ENCODE peak calls at places on chromosomes 5 and 9, in eight cellular contexts. T is body of pancreas; H is heart left ventricle; U is aorta; V is neuronal stem cell; M is pancreas; R is CD4-positive, CD25-positive, alpha-beta regulatory T cell; Y is OCI-LY7. J is an unnamed sample.

GRCh38 chr9:127473932-127474331 is 22.6 kb downstream of the LRSAM1 start:
- DNase-seq in T (no peak), H (no peak), U (peak; percentile 22), V (no peak), M (no peak), R (no peak), Y (no peak), J (no peak)

GRCh38 chr5:81171769-81172168 is 61.4 kb upstream of the CKMT2 start:
- DNase-seq in T (no peak), H (no peak), U (no peak), V (no peak), M (no peak), R (no peak), Y (no peak), J (no peak)

GRCh38 chr9:35858428-35858827 is 11.8 kb downstream of the OR13J1 start:
- DNase-seq in T (no peak), H (no peak), U (no peak), V (no peak), M (no peak), R (no peak), Y (no peak), J (no peak)

GRCh38 chr5:13735686-13736085 is 208.8 kb downstream of the DNAH5 start:
- DNase-seq in T (no peak), H (no peak), U (no peak), V (no peak), M (no peak), R (no peak), Y (peak; percentile 12), J (no peak)

GRCh38 chr9:976805-977360 is 428 bp downstream of the DMRT3 start:
- DNase-seq in T (no peak), H (no peak), U (no peak), V (no peak), M (no peak), R (no peak), Y (no peak), J (no peak)

GRCh38 chr9:132794730-132795380 is 83.2 kb downstream of the AK8 start:
- DNase-seq in T (no peak), H (no peak), U (peak; percentile 35), V (no peak), M (no peak), R (no peak), Y (no peak), J (peak; percentile 32)

GRCh38 chr5:119418782-119419101 is 33.6 kb upstream of the HSD17B4 start:
- DNase-seq in T (peak; percentile 23), H (no peak), U (no peak), V (no peak), M (no peak), R (no peak), Y (peak; percentile 37), J (no peak)

GRCh38 chr9:92278117-92278516 is 15.4 kb downstream of the IARS1 start:
- DNase-seq in T (no peak), H (no peak), U (no peak), V (no peak), M (no peak), R (no peak), Y (no peak), J (no peak)

GRCh38 chr5:127213231-127213630 is 77.4 kb upstream of the MEGF10 start:
- DNase-seq in T (no peak), H (no peak), U (no peak), V (no peak), M (no peak), R (no peak), Y (no peak), J (no peak)

GRCh38 chr9:122835313-122835731 is 6.9 kb upstream of the PDCL start:
- DNase-seq in T (no peak), H (no peak), U (peak; percentile 26), V (no peak), M (no peak), R (peak; percentile 63), Y (peak; percentile 47), J (no peak)

GRCh38 chr5:151126199-151126645 is 31.4 kb downstream of the ANXA6 start:
- DNase-seq in T (peak; percentile 77), H (peak; percentile 78), U (peak; percentile 89), V (peak; percentile 78), M (peak; percentile 56), R (peak; percentile 69), Y (peak; percentile 83), J (peak; percentile 78)

GRCh38 chr5:120808135-120808534 is 344.0 kb downstream of the PRR16 start:
- DNase-seq in T (no peak), H (no peak), U (no peak), V (no peak), M (no peak), R (no peak), Y (no peak), J (no peak)

GRCh38 chr9:70392189-70392588 is 22.3 kb downstream of the KLF9 start:
- DNase-seq in T (no peak), H (no peak), U (no peak), V (no peak), M (no peak), R (peak; percentile 29), Y (peak; percentile 21), J (no peak)

GRCh38 chr5:154970759-154971158 is 29.9 kb downstream of the MRPL22 start:
- DNase-seq in T (no peak), H (no peak), U (no peak), V (no peak), M (no peak), R (no peak), Y (no peak), J (no peak)

GRCh38 chr5:176732736-176733585 is 77.4 kb upstream of the UNC5A start:
- DNase-seq in T (no peak), H (no peak), U (peak; percentile 62), V (no peak), M (no peak), R (no peak), Y (no peak), J (no peak)

GRCh38 chr9:89304479-89305188 is 6.4 kb upstream of the CKS2 start:
- DNase-seq in T (no peak), H (no peak), U (no peak), V (no peak), M (no peak), R (no peak), Y (peak; percentile 36), J (no peak)

GRCh38 chr5:88674262-88675158 is 208.5 kb downstream of the MEF2C start:
- DNase-seq in T (no peak), H (no peak), U (peak; percentile 78), V (no peak), M (no peak), R (peak; percentile 69), Y (peak; percentile 91), J (no peak)

GRCh38 chr5:132424167-132424935 is 54.8 kb downstream of the SLC22A5 start:
- DNase-seq in T (no peak), H (no peak), U (no peak), V (no peak), M (no peak), R (no peak), Y (no peak), J (no peak)
- H3K4me1 ChIP-seq in T (peaks cover 95% of the 10 kb centered on the region), H (peaks cover 100% of the 10 kb centered on the region), U (peaks cover 10% of the 10 kb centered on the region), V (peaks cover 4% of the 10 kb centered on the region), M (peaks cover 65% of the 10 kb centered on the region), R (peaks cover 100% of the 10 kb centered on the region), Y (peaks cover 100% of the 10 kb centered on the region), J (no peaks in the 10 kb centered on the region)

DNA sequence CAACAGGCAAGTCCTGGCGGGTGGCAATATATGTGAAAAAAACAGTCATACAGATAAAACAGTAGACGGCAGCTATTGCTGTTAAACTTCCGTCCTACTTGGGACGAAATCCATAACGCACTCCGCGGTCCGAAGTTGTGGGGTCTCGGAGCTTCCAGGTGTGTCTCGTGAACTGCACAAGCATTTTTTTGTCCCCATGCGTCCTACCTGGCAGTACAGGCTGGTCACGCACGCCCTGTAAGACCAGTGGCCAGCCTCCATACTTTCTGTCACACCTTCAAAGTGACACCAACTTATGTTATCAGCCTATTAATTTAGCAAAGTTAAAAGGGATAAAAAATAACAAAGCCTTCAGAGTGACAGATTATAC is 51.3 kb downstream of the TGFBI start:
- DNase-seq in T (no peak), H (no peak), U (no peak), V (no peak), M (no peak), R (no peak), Y (no peak), J (no peak)
- H3K4me3 ChIP-seq in T (no peak overlapping the region), H (peak overlapping the region; percentile 47), U (no peak overlapping the region), V (peak overlapping the region; percentile 73), M (peak overlapping the region; percentile 14), R (peak overlapping the region; percentile 50), Y (no peak overlapping the region), J (peak overlapping the region; percentile 29)

DNA sequence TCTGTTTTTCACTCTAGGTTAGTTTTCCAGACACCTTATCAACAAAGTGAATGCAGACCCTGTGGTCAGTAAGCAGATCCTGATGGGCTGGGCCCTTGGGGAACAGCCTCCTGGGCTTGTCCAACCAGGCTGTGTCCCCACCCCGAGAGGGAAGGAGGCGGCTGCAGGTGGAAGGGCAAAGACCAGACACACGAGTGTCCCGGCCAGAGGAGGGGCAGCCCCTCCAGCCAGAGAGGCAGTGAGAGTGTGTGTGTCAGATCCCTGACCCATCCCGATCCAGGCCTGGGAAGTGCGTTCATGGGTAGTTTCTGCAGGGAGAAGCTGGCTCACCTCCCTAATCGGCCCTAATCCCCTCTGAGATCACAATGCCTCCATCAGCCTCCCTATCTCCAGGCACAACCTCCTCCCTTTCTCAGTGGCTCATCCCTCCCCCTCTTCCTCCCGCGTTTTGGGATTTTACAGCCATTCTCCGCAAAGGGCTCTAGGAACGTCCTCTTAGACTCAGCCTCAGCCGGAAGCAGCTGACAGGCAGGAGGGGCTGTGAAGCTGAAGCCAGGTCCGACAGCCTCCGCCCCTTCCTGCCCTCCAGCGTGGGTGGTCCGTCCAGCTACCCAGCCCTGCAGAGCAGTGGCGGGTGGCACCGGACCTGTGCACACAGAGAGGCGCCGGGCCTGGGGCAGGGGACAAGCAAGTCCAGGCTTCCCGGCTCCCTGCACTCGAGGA is 9.7 kb downstream of the SLC12A7 start:
- DNase-seq in T (no peak), H (peak; percentile 81), U (no peak), V (peak; percentile 80), M (no peak), R (no peak), Y (no peak), J (no peak)
- H3K4me1 ChIP-seq in T (peaks cover 60% of the 10 kb centered on the region), H (peaks cover 93% of the 10 kb centered on the region), U (no peaks in the 10 kb centered on the region), V (peaks cover 21% of the 10 kb centered on the region), M (peaks cover 35% of the 10 kb centered on the region), R (peaks cover 72% of the 10 kb centered on the region), Y (no peaks in the 10 kb centered on the region), J (peaks cover 91% of the 10 kb centered on the region)

DNA sequence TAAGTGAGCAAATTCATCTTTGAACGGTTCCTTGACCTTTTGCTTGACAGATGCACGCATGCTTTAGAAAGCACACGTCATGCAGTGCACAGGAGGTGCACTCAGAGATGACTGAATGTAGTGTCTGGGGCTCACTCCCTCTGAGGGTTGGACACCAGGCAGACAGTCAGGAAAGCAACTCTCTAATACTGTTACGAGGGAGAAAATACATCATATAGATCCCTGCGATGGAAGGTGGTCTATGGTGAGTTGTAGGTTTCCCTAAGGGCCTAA is 16.5 kb upstream of the PHF19 start:
- DNase-seq in T (no peak), H (no peak), U (no peak), V (no peak), M (no peak), R (no peak), Y (peak; percentile 61), J (no peak)
- H3K4me3 ChIP-seq in T (no peak overlapping the region), H (no peak overlapping the region), U (no peak overlapping the region), V (no peak overlapping the region), M (no peak overlapping the region), R (peak overlapping the region; percentile 72), Y (no peak overlapping the region), J (no peak overlapping the region)

J was measured in right atrium auricular region.